ENCODE peak calls at places on chromosomes 12 and 14, in ten cellular contexts. P is lower leg skin, F is fibroblast of the aortic adventitia, G is epithelial cell of esophagus, O is coronary artery, R is lower lobe of right lung, Y is A549, A is heart left ventricle, X is adrenal gland, T is body of pancreas. K is an unnamed sample.

GRCh38 chr12:2052861-2053674 is at the start of gene CACNA1C:
- DNase-seq in P (no peak), F (peak), G (peak), O (no peak), R (no peak), Y (peak), A (peak), X (peak), T (peak), K (no peak)

GRCh38 chr12:47276253-47277070 is 196.7 kb upstream of the AMIGO2 start:
- DNase-seq in P (peak), F (no peak), G (peak), O (no peak), R (no peak), Y (peak), A (peak), X (no peak), T (no peak), K (peak)

GRCh38 chr12:62724947-62725447 is 210.0 kb downstream of the PPM1H start:
- DNase-seq in P (peak), F (peak), G (peak), O (no peak), R (no peak), Y (peak), A (no peak), X (no peak), T (peak), K (peak)

GRCh38 chr14:23123419-23123818 is 4.4 kb upstream of the CEBPE start:
- DNase-seq in P (peak), F (no peak), G (peak), O (no peak), R (peak), Y (no peak), A (peak), X (peak), T (peak), K (no peak)

GRCh38 chr12:22657538-22657937 is 32.6 kb downstream of the ETNK1 start:
- DNase-seq in P (no peak), F (no peak), G (peak), O (no peak), R (no peak), Y (no peak), A (no peak), X (no peak), T (no peak), K (no peak)

GRCh38 chr12:100974747-100975146 is 180.2 kb downstream of the ANO4 start:
- DNase-seq in P (no peak), F (no peak), G (no peak), O (no peak), R (no peak), Y (no peak), A (no peak), X (no peak), T (no peak), K (no peak)

GRCh38 chr14:78512021-78512420 is 341.8 kb downstream of the NRXN3 start:
- DNase-seq in P (no peak), F (no peak), G (peak), O (no peak), R (no peak), Y (no peak), A (no peak), X (no peak), T (no peak), K (no peak)

GRCh38 chr12:54723653-54724256 is 75.6 kb upstream of the DCD start:
- DNase-seq in P (no peak), F (peak), G (peak), O (no peak), R (no peak), Y (peak), A (no peak), X (no peak), T (no peak), K (no peak)

GRCh38 chr12:121441555-121441954 is 41.6 kb downstream of the RNF34 start:
- DNase-seq in P (no peak), F (no peak), G (no peak), O (no peak), R (no peak), Y (peak), A (no peak), X (no peak), T (no peak), K (no peak)

GRCh38 chr12:54311091-54311490 is 10.3 kb upstream of the NFE2 start:
- DNase-seq in P (no peak), F (no peak), G (peak), O (no peak), R (no peak), Y (no peak), A (no peak), X (no peak), T (no peak), K (no peak)

GRCh38 chr12:16893426-16893825 is 287.5 kb upstream of the LMO3 start:
- DNase-seq in P (no peak), F (no peak), G (no peak), O (no peak), R (no peak), Y (no peak), A (no peak), X (no peak), T (no peak), K (no peak)

GRCh38 chr12:106133136-106134087 is 5.3 kb downstream of the NUAK1 start:
- DNase-seq in P (no peak), F (no peak), G (peak), O (no peak), R (no peak), Y (peak), A (no peak), X (no peak), T (no peak), K (no peak)

GRCh38 chr12:105611340-105611739 is 280.8 kb downstream of the C12orf75 start:
- DNase-seq in P (no peak), F (no peak), G (no peak), O (no peak), R (no peak), Y (no peak), A (no peak), X (no peak), T (no peak), K (no peak)

GRCh38 chr12:122130150-122130549 is 43.9 kb downstream of the IL31 start:
- DNase-seq in P (no peak), F (peak), G (peak), O (no peak), R (no peak), Y (no peak), A (no peak), X (peak), T (no peak), K (peak)

DNA sequence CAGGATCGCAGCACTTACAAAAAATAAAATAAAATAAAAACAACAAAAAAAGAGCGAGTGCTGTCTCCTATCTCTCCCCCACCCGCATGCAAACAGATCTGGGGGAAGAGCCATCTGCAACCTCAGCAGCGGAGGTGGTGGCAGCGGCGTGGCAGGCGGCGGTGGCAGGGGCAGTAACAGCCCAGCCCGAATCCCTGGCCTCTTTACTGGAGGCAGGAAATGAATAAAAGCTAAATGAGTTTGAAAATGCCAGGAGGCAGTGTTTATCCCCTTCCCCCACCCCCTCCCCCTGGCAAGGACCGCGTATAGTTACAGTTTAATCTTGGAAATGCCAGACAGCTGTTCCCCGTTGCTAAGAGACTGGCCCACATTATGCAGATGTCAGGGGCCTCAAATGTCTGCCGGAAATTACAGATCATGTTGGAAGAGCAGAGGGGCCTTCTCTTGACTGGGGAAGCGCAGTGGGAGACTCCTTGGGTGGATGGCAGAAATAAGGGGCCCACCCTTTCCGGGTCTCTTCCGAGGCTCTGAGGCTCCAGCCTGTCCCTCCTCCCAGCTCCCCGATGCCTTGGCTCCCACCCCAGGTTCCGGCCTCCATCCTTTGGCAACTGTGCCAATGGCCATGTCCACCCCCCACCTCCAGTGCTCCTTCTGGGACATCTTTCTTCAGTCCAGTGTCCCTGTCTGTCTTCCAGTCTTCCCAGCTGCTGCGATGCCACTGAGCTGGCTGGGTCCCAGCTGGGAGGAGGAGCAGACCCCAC is 93.8 kb downstream of the LRRC74A start:
- DNase-seq in P (no peak), F (peak), G (peak), O (no peak), R (no peak), Y (peak), A (peak), X (peak), T (peak), K (no peak)
- H3K4me3 ChIP-seq in P (no peak), F (no peak), G (no peak), O (peak), R (no peak), Y (no peak), A (peak), X (no peak), T (no peak), K (no peak)

GRCh38 chr14:106556665-106557289 is 1030.4 kb downstream of the TMEM121 start:
- DNase-seq in P (no peak), F (no peak), G (no peak), O (no peak), R (peak), Y (peak), A (no peak), X (peak), T (peak), K (no peak)
- TF ChIP-seq CTCF in P (no peak), F (peak), G (peak), O (no peak), R (peak), Y (no peak), A (peak), X (peak), T (peak), K (no peak)

DNA sequence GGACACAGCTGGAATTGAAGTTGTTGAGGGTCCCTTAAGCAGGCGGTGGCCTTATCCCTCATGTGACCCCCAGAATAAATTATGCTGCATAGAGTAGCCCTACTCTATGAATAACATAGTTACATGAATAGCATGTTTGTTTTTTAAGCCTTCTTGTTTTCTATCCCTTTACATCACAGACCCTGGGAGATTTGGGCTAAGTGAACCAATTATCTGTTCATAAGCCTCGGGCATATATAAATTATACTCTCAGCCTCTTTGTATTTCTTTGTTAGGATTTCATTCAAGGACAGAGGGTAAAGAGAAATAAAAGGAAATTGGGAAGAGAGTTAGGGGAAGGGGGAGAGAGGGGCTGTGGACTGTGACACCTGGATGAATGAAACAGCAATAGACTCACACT is 35.4 kb upstream of the RTRAF start:
- DNase-seq in P (no peak), F (no peak), G (no peak), O (no peak), R (no peak), Y (no peak), A (no peak), X (no peak), T (no peak), K (no peak)
- H3K4me3 ChIP-seq in P (no peak), F (no peak), G (no peak), O (no peak), R (no peak), Y (no peak), A (no peak), X (no peak), T (no peak), K (no peak)

GRCh38 chr14:67428501-67429031 is 16.6 kb upstream of the PLEK2 start:
- DNase-seq in P (no peak), F (peak), G (peak), O (no peak), R (no peak), Y (peak), A (no peak), X (peak), T (peak), K (peak)
- TF ChIP-seq CTCF in P (no peak), F (peak), G (peak), O (no peak), R (no peak), Y (no peak), A (no peak), X (no peak), T (no peak), K (peak)

GRCh38 chr12:109607618-109608017 is 34.0 kb downstream of the MVK start:
- DNase-seq in P (no peak), F (no peak), G (no peak), O (no peak), R (no peak), Y (no peak), A (no peak), X (no peak), T (no peak), K (no peak)

GRCh38 chr12:109604902-109605536 is 31.4 kb downstream of the MVK start:
- DNase-seq in P (no peak), F (no peak), G (no peak), O (no peak), R (no peak), Y (no peak), A (no peak), X (no peak), T (no peak), K (no peak)

GRCh38 chr12:109608270-109608669 is 34.7 kb downstream of the MVK start:
- DNase-seq in P (no peak), F (no peak), G (no peak), O (no peak), R (no peak), Y (no peak), A (no peak), X (no peak), T (no peak), K (no peak)

GRCh38 chr12:109605599-109606228 is 32.1 kb downstream of the MVK start:
- DNase-seq in P (no peak), F (no peak), G (no peak), O (no peak), R (no peak), Y (no peak), A (no peak), X (no peak), T (no peak), K (no peak)

GRCh38 chr12:109606261-109607028 is 32.9 kb downstream of the MVK start:
- DNase-seq in P (no peak), F (no peak), G (no peak), O (no peak), R (no peak), Y (no peak), A (peak), X (no peak), T (no peak), K (no peak)
- H3K4me3 ChIP-seq in P (no peak), F (no peak), G (no peak), O (peak), R (no peak), Y (no peak), A (peak), X (no peak), T (no peak), K (no peak)

K was measured in astrocyte of the cerebellum.